ENCODE peak calls at places on chromosomes 5 and 9, in eight cellular contexts. T, J, A, D, V, E, Z and U are unnamed samples. For H3K4me1, the result is how much of the 10 kb centered on the place peaks cover.

GRCh38 chr9:18531127-18531526 is 57.2 kb downstream of the ADAMTSL1 start:
- DNase-seq in T (no peak), J (no peak), A (no peak), D (no peak), V (no peak), E (peak), Z (no peak), U (no peak)

GRCh38 chr5:130992095-130992494 is 173.0 kb downstream of the HINT1 start:
- DNase-seq in T (no peak), J (no peak), A (no peak), D (no peak), V (no peak), E (no peak), Z (no peak), U (no peak)

GRCh38 chr5:56206126-56206525 is 27.0 kb downstream of the ANKRD55 start:
- DNase-seq in T (no peak), J (no peak), A (no peak), D (no peak), V (no peak), E (peak), Z (no peak), U (no peak)

GRCh38 chr9:110897899-110898298 is 140.4 kb downstream of the LPAR1 start:
- DNase-seq in T (no peak), J (no peak), A (no peak), D (no peak), V (no peak), E (no peak), Z (no peak), U (no peak)

GRCh38 chr9:3758816-3759576 is 233.2 kb upstream of the RFX3 start:
- DNase-seq in T (no peak), J (no peak), A (no peak), D (no peak), V (no peak), E (peak), Z (no peak), U (no peak)

GRCh38 chr9:32877103-32877502 is 93.8 kb downstream of the TMEM215 start:
- DNase-seq in T (no peak), J (no peak), A (no peak), D (no peak), V (no peak), E (no peak), Z (no peak), U (peak)

GRCh38 chr5:144033481-144033880 is 137.0 kb downstream of the YIPF5 start:
- DNase-seq in T (no peak), J (no peak), A (no peak), D (no peak), V (no peak), E (no peak), Z (no peak), U (no peak)

GRCh38 chr5:76299592-76299991 is 103.5 kb upstream of the IQGAP2 start:
- DNase-seq in T (no peak), J (no peak), A (no peak), D (no peak), V (no peak), E (no peak), Z (no peak), U (no peak)

GRCh38 chr5:157203417-157203816 is 22.8 kb downstream of the ITK start:
- DNase-seq in T (no peak), J (no peak), A (no peak), D (no peak), V (no peak), E (no peak), Z (no peak), U (no peak)

GRCh38 chr9:88969646-88970373 is 21.5 kb upstream of the S1PR3 start:
- DNase-seq in T (no peak), J (no peak), A (no peak), D (no peak), V (no peak), E (no peak), Z (no peak), U (no peak)

GRCh38 chr5:16489322-16489791 is 23.8 kb upstream of the ZNF622 start:
- DNase-seq in T (no peak), J (no peak), A (peak), D (no peak), V (no peak), E (peak), Z (peak), U (no peak)

GRCh38 chr5:124397290-124397689 is 349.1 kb downstream of the ZNF608 start:
- DNase-seq in T (no peak), J (no peak), A (no peak), D (no peak), V (no peak), E (no peak), Z (no peak), U (no peak)

GRCh38 chr5:78361226-78361993 is 993 bp downstream of the SCAMP1 start:
- DNase-seq in T (peak), J (peak), A (peak), D (peak), V (peak), E (peak), Z (peak), U (peak)
- H3K4me1 ChIP-seq in T (under half), J (under half), A (under half), D (under half), V (under half), E (under half), Z (under half), U (under half)

DNA sequence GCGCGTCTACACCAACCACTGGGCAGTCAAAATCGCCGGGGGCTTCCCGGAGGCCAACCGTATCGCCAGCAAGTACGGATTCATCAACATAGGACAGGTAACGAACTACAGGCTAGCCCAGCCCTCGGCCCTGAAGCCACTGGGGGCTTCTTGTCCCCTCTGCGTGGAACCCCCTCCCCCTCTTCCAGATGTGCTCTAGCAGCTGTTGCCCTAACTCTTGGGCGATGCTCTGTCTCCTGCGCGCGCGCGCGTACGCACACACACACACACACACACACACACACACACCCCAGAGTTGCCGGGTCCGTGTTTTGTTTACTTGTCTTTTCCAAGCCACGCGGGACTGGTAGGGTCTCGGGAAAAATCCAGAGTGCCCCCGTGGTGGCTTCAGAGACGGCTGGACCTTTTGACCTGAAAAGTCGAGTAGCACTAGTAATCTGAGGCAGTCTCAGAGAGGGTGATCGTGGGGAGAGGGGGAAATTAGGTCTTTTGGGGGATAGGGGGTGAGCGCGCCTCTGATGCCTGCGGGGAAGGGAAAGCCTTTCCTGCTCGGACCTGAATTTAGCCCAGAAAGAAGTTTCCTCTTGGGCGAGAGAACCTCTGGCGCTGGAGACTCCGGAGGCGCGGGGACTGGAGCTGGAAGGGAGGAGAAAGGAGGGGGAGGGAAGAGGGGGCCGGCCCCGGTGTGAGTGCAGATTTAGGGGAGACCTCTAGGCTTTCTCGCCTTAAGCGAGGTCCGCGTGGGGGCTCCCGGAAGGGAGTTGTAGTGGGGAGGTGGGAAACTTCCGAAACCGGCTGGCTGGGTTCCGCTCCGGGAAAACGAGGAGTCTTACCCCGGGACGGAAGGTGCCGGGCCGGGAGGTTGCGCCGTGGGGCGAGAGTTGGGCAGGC is 1.0 kb downstream of the PCSK5 start:
- DNase-seq in T (no peak), J (peak), A (peak), D (peak), V (peak), E (peak), Z (no peak), U (peak)
- H3K4me3 ChIP-seq in T (peak), J (peak), A (peak), D (peak), V (peak), E (peak), Z (peak), U (peak)

GRCh38 chr5:176995122-176995490 is 11.5 kb downstream of the UIMC1 start:
- DNase-seq in T (no peak), J (no peak), A (no peak), D (no peak), V (no peak), E (no peak), Z (no peak), U (no peak)

GRCh38 chr5:176994460-176995121 is 12.0 kb downstream of the UIMC1 start:
- DNase-seq in T (no peak), J (peak), A (no peak), D (no peak), V (peak), E (peak), Z (no peak), U (peak)

GRCh38 chr5:176998828-176999227 is 7.8 kb downstream of the UIMC1 start:
- DNase-seq in T (no peak), J (no peak), A (no peak), D (no peak), V (no peak), E (no peak), Z (no peak), U (no peak)

GRCh38 chr5:176996780-176997179 is 9.8 kb downstream of the UIMC1 start:
- DNase-seq in T (no peak), J (no peak), A (no peak), D (no peak), V (no peak), E (no peak), Z (no peak), U (no peak)

DNA sequence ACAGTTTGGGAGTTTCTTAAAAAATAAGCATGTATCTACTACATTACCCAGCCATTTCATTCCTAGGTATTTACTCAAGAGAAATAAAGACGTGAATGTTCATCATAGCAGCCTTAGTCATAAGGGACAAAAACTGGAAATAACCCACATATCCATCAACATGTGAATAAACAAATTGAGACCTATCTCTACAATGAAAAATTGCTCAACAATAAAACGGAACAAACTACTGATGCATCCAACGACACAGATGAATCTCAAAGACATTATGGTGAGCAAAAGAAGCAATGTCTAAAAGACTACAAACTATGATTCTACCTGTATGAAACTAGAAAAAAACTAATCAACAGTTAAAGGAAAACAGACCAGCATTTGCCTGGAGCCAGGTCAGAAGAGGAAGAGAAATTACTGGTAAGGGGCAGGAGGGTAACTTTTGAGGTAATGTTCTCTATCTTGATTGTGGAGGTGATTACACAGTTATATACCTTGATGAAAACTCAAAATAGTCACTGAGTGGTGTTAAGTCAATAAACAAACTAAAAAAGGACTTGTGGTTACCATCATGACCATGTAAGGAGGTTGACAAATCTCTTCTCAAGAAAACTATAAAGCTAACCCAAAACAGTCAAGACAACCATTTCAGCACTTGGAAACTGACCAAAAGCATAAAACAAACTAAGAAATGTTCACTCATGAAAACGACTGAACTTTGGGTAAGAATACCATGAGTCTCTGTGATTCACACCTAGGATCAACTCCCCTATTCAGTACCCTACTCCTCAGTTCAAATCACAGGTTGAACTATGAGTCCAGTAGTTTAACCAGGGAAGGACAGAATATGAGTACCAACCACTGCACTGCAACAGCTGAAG is 10.4 kb downstream of the UIMC1 start:
- DNase-seq in T (no peak), J (no peak), A (no peak), D (no peak), V (no peak), E (peak), Z (no peak), U (no peak)
- H3K27ac ChIP-seq in T (no peak), J (no peak), A (no peak), D (peak), V (no peak), E (peak), Z (no peak), U (peak)

DNA sequence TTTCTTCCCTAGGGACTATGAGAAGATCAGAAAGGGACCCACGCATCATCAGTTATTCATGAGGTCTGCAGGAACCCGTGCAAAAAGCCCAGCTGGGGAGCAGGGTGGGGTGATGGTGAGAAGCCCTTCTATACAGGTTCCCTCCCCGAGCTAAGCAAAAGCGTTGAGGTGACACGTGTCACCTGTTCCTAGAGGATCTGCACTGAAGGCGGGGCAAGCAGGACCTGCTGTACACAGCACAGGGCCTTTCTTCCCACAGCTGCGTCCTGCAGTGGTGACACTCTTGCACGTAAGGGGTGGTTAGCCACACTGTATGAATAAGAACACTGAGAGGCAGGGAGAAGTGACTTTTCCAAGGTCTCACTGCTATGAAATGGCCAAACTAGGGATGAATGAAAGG is 37.2 kb upstream of the SH3PXD2B start:
- DNase-seq in T (no peak), J (no peak), A (no peak), D (no peak), V (no peak), E (no peak), Z (no peak), U (no peak)
- H3K4me1 ChIP-seq in T (under half), J (under half), A (under half), D (under half), V (under half), E (under half), Z (under half), U (under half)

GRCh38 chr5:159094745-159095144 is 5.0 kb downstream of the EBF1 start:
- DNase-seq in T (peak), J (no peak), A (peak), D (peak), V (peak), E (peak), Z (no peak), U (peak)
- H3K4me3 ChIP-seq in T (peak), J (no peak), A (peak), D (peak), V (peak), E (peak), Z (no peak), U (peak)

GRCh38 chr9:70609542-70610286 is 195.3 kb upstream of the KLF9 start:
- DNase-seq in T (peak), J (no peak), A (peak), D (peak), V (peak), E (peak), Z (no peak), U (peak)
- H3K27ac ChIP-seq in T (peak), J (no peak), A (peak), D (no peak), V (no peak), E (peak), Z (no peak), U (peak)